ENCODE peak calls at places on chromosomes 3 and 15, in five cellular contexts. X, V, P, L and O are unnamed samples.

GRCh38 chr15:59885832-59886231 is 118.3 kb upstream of the FOXB1 start:
- DNase-seq in V (no peak), L (no peak), P (no peak), X (no peak), O (peak)

GRCh38 chr15:93060336-93061248 is 28.4 kb downstream of the RGMA start:
- DNase-seq in V (no peak), L (no peak), X (peak), P (no peak), O (no peak)

GRCh38 chr3:110180733-110181132 is 843.4 kb upstream of the DPPA4 start:
- DNase-seq in X (no peak), V (no peak), P (no peak), L (no peak), O (peak)

GRCh38 chr3:129992781-129993180 is 18.3 kb downstream of the TRH start:
- DNase-seq in P (no peak), V (no peak), X (peak), L (no peak), O (peak)

GRCh38 chr3:187975571-187976360 is 178.2 kb upstream of the LPP start:
- DNase-seq in V (no peak), L (peak), X (no peak), P (no peak), O (no peak)

GRCh38 chr15:94412979-94413741 is 181.8 kb downstream of the MCTP2 start:
- DNase-seq in P (no peak), L (peak), X (peak), V (no peak), O (peak)

GRCh38 chr3:128727485-128727884 is 1.5 kb downstream of the RAB7A start:
- DNase-seq in L (no peak), V (no peak), P (no peak), X (no peak), O (peak)

GRCh38 chr3:42906905-42907183 is 902 bp downstream of the ZNF662 start:
- DNase-seq in X (peak), P (no peak), V (no peak), L (no peak), O (no peak)

GRCh38 chr3:55445551-55445950 is 41.6 kb downstream of the WNT5A start:
- DNase-seq in V (no peak), L (no peak), X (no peak), P (no peak), O (no peak)

GRCh38 chr3:164683516-164683915 is 394.8 kb downstream of the SI start:
- DNase-seq in V (no peak), L (no peak), P (no peak), X (no peak), O (no peak)

GRCh38 chr3:120170223-120170622 is 76.0 kb upstream of the GSK3B start:
- DNase-seq in L (peak), X (no peak), P (no peak), V (no peak), O (no peak)

GRCh38 chr3:73041537-73041936 is 19.9 kb upstream of the EBLN2 start:
- DNase-seq in X (no peak), P (no peak), L (no peak), V (no peak), O (no peak)

GRCh38 chr3:120435621-120436020 is 15.2 kb downstream of the FSTL1 start:
- DNase-seq in X (no peak), P (no peak), L (peak), V (no peak), O (no peak)

GRCh38 chr3:79516795-79517194 is 251.0 kb downstream of the ROBO1 start:
- DNase-seq in L (no peak), P (no peak), X (no peak), V (no peak), O (no peak)

GRCh38 chr3:129025691-129026435 is 24.8 kb downstream of the EFCC1 start:
- DNase-seq in V (no peak), P (no peak), X (no peak), L (no peak), O (no peak)

GRCh38 chr3:186361246-186361611 is 805 bp downstream of the DGKG start:
- DNase-seq in V (no peak), X (peak), P (no peak), L (no peak), O (no peak)

GRCh38 chr15:33211409-33211808 is 16.9 kb upstream of the FMN1 start:
- DNase-seq in X (no peak), L (no peak), V (no peak), P (no peak), O (peak)

GRCh38 chr3:38561746-38562466 is 65.8 kb downstream of the EXOG start:
- DNase-seq in P (no peak), L (no peak), V (no peak), X (no peak), O (no peak)

GRCh38 chr3:78050276-78051080 is 1010.6 kb downstream of the ROBO2 start:
- DNase-seq in V (no peak), X (no peak), L (no peak), P (no peak), O (no peak)

GRCh38 chr3:17546500-17546899 is 195.9 kb downstream of the TBC1D5 start:
- DNase-seq in L (no peak), P (no peak), X (no peak), V (no peak), O (no peak)

GRCh38 chr3:148990211-148990610 is 1.1 kb upstream of the GYG1 start:
- DNase-seq in P (no peak), V (no peak), L (no peak), X (no peak), O (no peak)

GRCh38 chr15:29765898-29766537 is 56.2 kb downstream of the TJP1 start:
- DNase-seq in V (no peak), X (no peak), P (no peak), L (no peak), O (no peak)

GRCh38 chr3:43995078-43995928 is 246.4 kb upstream of the TOPAZ1 start:
- DNase-seq in V (no peak), X (peak), P (no peak), L (no peak), O (peak)

GRCh38 chr15:67132276-67132675 is 66.9 kb downstream of the SMAD3 start:
- DNase-seq in P (no peak), X (no peak), L (no peak), V (no peak), O (no peak)

GRCh38 chr15:27587810-27588209 is 511.3 kb downstream of the OCA2 start:
- DNase-seq in X (peak), L (no peak), V (no peak), P (no peak), O (no peak)